ENCODE peak calls at places on chromosomes 2 and 18, in ten cellular contexts. W is upper lobe of right lung, L is A549, Y is endothelial cell, O is brain microvascular endothelial cell, K is astrocyte of the spinal cord, I is heart right ventricle, F is IMR-90, H is psoas muscle, J is GM13977. Q is an unnamed sample.

GRCh38 chr2:145076085-145076484 is 556.2 kb upstream of the ZEB2 start:
- DNase-seq in O (no peak), H (no peak), J (no peak), Y (no peak), W (no peak), K (no peak), F (no peak), L (no peak), I (no peak), Q (no peak)

GRCh38 chr2:120866483-120867140 is 130.9 kb downstream of the GLI2 start:
- DNase-seq in H (peak), W (peak), J (no peak), Y (no peak), F (no peak), O (no peak), K (no peak), L (no peak), I (no peak), Q (no peak)

GRCh38 chr2:188997276-188997675 is 23.1 kb downstream of the COL3A1 start:
- DNase-seq in H (no peak), W (no peak), F (no peak), Y (no peak), K (no peak), J (no peak), O (no peak), I (no peak), L (no peak), Q (no peak)

GRCh38 chr2:223008162-223008561 is 43.8 kb upstream of the KCNE4 start:
- DNase-seq in F (peak), I (peak), O (peak), Y (no peak), W (no peak), H (no peak), J (no peak), K (peak), L (no peak), Q (no peak)

GRCh38 chr2:177393381-177393780 is 808 bp downstream of the AGPS start:
- DNase-seq in Y (no peak), K (peak), F (no peak), W (no peak), J (peak), H (no peak), L (no peak), O (peak), I (no peak), Q (no peak)

GRCh38 chr2:222180619-222181018 is 118.2 kb downstream of the PAX3 start:
- DNase-seq in O (no peak), W (no peak), F (no peak), Y (no peak), I (no peak), J (no peak), K (peak), L (no peak), H (no peak), Q (no peak)

GRCh38 chr2:226794751-226795171 is 4.9 kb downstream of the IRS1 start:
- DNase-seq in K (peak), Y (no peak), H (no peak), O (peak), L (peak), W (no peak), F (peak), I (no peak), J (no peak), Q (no peak)

GRCh38 chr2:101828267-101829017 is 130.9 kb downstream of the MAP4K4 start:
- DNase-seq in I (no peak), J (no peak), K (no peak), H (no peak), F (no peak), O (no peak), L (no peak), W (no peak), Y (no peak), Q (no peak)

GRCh38 chr2:37560863-37561614 is 110.4 kb downstream of the CDC42EP3 start:
- DNase-seq in L (no peak), I (no peak), H (no peak), Y (no peak), O (no peak), K (no peak), W (no peak), F (no peak), J (no peak), Q (no peak)

GRCh38 chr2:113200236-113200635 is 26.5 kb downstream of the PSD4 start:
- DNase-seq in I (no peak), J (no peak), W (peak), K (no peak), H (no peak), O (no peak), L (peak), F (no peak), Y (no peak), Q (no peak)

GRCh38 chr2:138373993-138374408 is 127.6 kb upstream of the SPOPL start:
- DNase-seq in J (peak), W (no peak), K (peak), L (peak), I (no peak), O (peak), F (peak), H (no peak), Y (no peak), Q (peak)

GRCh38 chr2:85221291-85221690 is 88.1 kb downstream of the TCF7L1 start:
- DNase-seq in J (no peak), H (no peak), I (no peak), K (no peak), W (no peak), L (no peak), Y (no peak), O (no peak), F (peak), Q (no peak)

GRCh38 chr18:57784034-57784815 is 18.9 kb downstream of the ATP8B1 start:
- DNase-seq in W (no peak), O (peak), L (no peak), Y (peak), K (peak), F (peak), I (no peak), H (no peak), J (no peak), Q (no peak)

GRCh38 chr18:12416108-12416729 is 8.5 kb downstream of the PRELID3A start:
- DNase-seq in Y (no peak), I (no peak), J (no peak), O (no peak), K (no peak), H (no peak), W (no peak), F (no peak), L (no peak), Q (no peak)

GRCh38 chr2:226477221-226478120 is 322.1 kb downstream of the IRS1 start:
- DNase-seq in H (peak), W (no peak), L (no peak), I (no peak), K (no peak), J (no peak), O (no peak), F (peak), Y (no peak), Q (no peak)

GRCh38 chr18:49486617-49486958 is 446 bp downstream of the C18orf32 start:
- DNase-seq in F (no peak), O (no peak), H (no peak), W (no peak), Y (no peak), K (peak), L (no peak), I (no peak), J (no peak), Q (no peak)

GRCh38 chr2:117801826-117802225 is 12.7 kb upstream of the DDX18 start:
- DNase-seq in Y (no peak), K (no peak), W (no peak), L (no peak), H (no peak), O (no peak), J (no peak), F (peak), I (no peak), Q (no peak)

GRCh38 chr18:25289040-25289631 is 62.8 kb downstream of the ZNF521 start:
- DNase-seq in O (peak), I (no peak), L (peak), K (peak), W (no peak), J (no peak), F (peak), Y (no peak), H (no peak), Q (no peak)

GRCh38 chr18:43068781-43069180 is 46.7 kb downstream of the RIT2 start:
- DNase-seq in K (no peak), I (no peak), H (no peak), Y (no peak), W (no peak), F (no peak), O (no peak), L (no peak), J (no peak), Q (no peak)

GRCh38 chr2:17273066-17273465 is 245.2 kb downstream of the RAD51AP2 start:
- DNase-seq in H (no peak), K (no peak), I (no peak), O (no peak), L (no peak), Y (no peak), W (no peak), F (no peak), J (no peak), Q (no peak)

GRCh38 chr2:1584691-1585485 is 159.4 kb downstream of the PXDN start:
- DNase-seq in K (no peak), J (no peak), O (no peak), Y (no peak), H (no peak), I (no peak), W (peak), F (no peak), L (no peak), Q (no peak)

GRCh38 chr2:38098351-38099095 is 22.6 kb upstream of the CYP1B1 start:
- DNase-seq in L (no peak), K (no peak), H (no peak), J (no peak), O (no peak), Y (no peak), I (no peak), W (no peak), F (no peak), Q (no peak)

GRCh38 chr2:71715951-71716696 is 262.8 kb downstream of the DYSF start:
- DNase-seq in L (no peak), Y (no peak), I (no peak), J (no peak), F (no peak), H (no peak), K (no peak), O (no peak), W (no peak), Q (no peak)

GRCh38 chr2:241767464-241768250 is 9.0 kb upstream of the GAL3ST2 start:
- DNase-seq in L (no peak), J (peak), W (peak), I (peak), Y (no peak), K (no peak), O (no peak), F (no peak), H (no peak), Q (no peak)

GRCh38 chr2:2573658-2574293 is 242.7 kb upstream of the MYT1L start:
- DNase-seq in L (peak), K (peak), Y (no peak), H (peak), O (no peak), W (no peak), J (no peak), F (no peak), I (no peak), Q (no peak)

GRCh38 chr2:182521453-182522427 is 94.9 kb upstream of the PDE1A start:
- DNase-seq in J (no peak), K (no peak), F (no peak), L (no peak), Y (no peak), I (no peak), H (no peak), W (no peak), O (no peak), Q (no peak)

GRCh38 chr18:48605408-48605845 is 66.6 kb downstream of the CTIF start:
- DNase-seq in J (no peak), I (no peak), H (no peak), K (peak), L (peak), W (no peak), Y (peak), F (peak), O (no peak), Q (no peak)

GRCh38 chr2:45415534-45416123 is 195.4 kb downstream of the SRBD1 start:
- DNase-seq in I (no peak), J (no peak), F (no peak), H (no peak), L (no peak), O (no peak), Y (no peak), W (no peak), K (no peak), Q (no peak)

GRCh38 chr18:48693625-48694262 is 154.9 kb downstream of the CTIF start:
- DNase-seq in Y (no peak), F (peak), L (no peak), H (peak), J (no peak), W (no peak), O (peak), K (peak), I (no peak), Q (no peak)

GRCh38 chr2:11389551-11390528 is 45.4 kb upstream of the ROCK2 start:
- DNase-seq in H (no peak), F (peak), O (peak), Y (no peak), L (peak), K (peak), W (no peak), I (no peak), J (no peak), Q (no peak)

GRCh38 chr2:164189851-164190250 is 431.4 kb downstream of the GRB14 start:
- DNase-seq in H (no peak), I (no peak), K (no peak), Y (no peak), O (no peak), L (no peak), F (no peak), J (no peak), W (no peak), Q (no peak)

GRCh38 chr18:77077401-77077800 is 55.2 kb downstream of the MBP start:
- DNase-seq in K (no peak), I (no peak), F (no peak), L (no peak), J (no peak), W (no peak), O (no peak), H (no peak), Y (no peak), Q (no peak)

GRCh38 chr2:237312021-237312755 is 101.8 kb downstream of the COL6A3 start:
- DNase-seq in H (no peak), L (no peak), W (no peak), J (no peak), Y (no peak), O (no peak), K (no peak), I (no peak), F (no peak), Q (no peak)

GRCh38 chr18:45837283-45838070 is 12.0 kb downstream of the SIGLEC15 start:
- DNase-seq in H (peak), L (peak), F (no peak), K (peak), O (no peak), I (peak), Y (peak), W (peak), J (no peak), Q (peak)

GRCh38 chr2:41940715-41941114 is 107.1 kb upstream of the PKDCC start:
- DNase-seq in Y (no peak), K (peak), I (no peak), O (no peak), F (no peak), L (no peak), H (no peak), J (no peak), W (no peak), Q (no peak)

GRCh38 chr18:9081940-9082339 is 20.6 kb upstream of the NDUFV2 start:
- DNase-seq in L (no peak), O (no peak), I (no peak), H (no peak), K (no peak), W (no peak), J (no peak), Y (no peak), F (no peak), Q (no peak)

GRCh38 chr2:96906719-96907404 is 37.0 kb upstream of the SEMA4C start:
- DNase-seq in O (no peak), F (no peak), W (no peak), H (no peak), J (no peak), K (peak), L (no peak), I (peak), Y (no peak), Q (no peak)

GRCh38 chr18:79797518-79798345 is at the start of gene KCNG2:
- DNase-seq in O (no peak), W (peak), H (peak), K (no peak), L (peak), J (peak), Y (peak), F (no peak), I (no peak), Q (peak)
- TF ChIP-seq CTCF in O (no peak), W (peak), H (no peak), K (peak), L (peak), J (peak), Y (no peak), F (peak), I (peak), Q (peak)

GRCh38 chr2:149611100-149611820 is 23.7 kb upstream of the MMADHC start:
- DNase-seq in F (no peak), L (peak), K (no peak), W (no peak), H (no peak), Y (no peak), I (no peak), O (no peak), J (no peak), Q (no peak)
- TF ChIP-seq CTCF in F (no peak), L (no peak), K (peak), W (no peak), H (no peak), Y (no peak), I (no peak), O (peak), J (no peak), Q (no peak)

GRCh38 chr2:56729212-56729611 is 545.4 kb downstream of the CCDC85A start:
- DNase-seq in W (no peak), J (no peak), F (no peak), I (no peak), L (no peak), K (no peak), H (no peak), O (no peak), Y (no peak), Q (no peak)
- TF ChIP-seq CTCF in W (no peak), J (no peak), F (no peak), I (no peak), L (no peak), K (no peak), H (no peak), O (no peak), Y (no peak), Q (no peak)

DNA sequence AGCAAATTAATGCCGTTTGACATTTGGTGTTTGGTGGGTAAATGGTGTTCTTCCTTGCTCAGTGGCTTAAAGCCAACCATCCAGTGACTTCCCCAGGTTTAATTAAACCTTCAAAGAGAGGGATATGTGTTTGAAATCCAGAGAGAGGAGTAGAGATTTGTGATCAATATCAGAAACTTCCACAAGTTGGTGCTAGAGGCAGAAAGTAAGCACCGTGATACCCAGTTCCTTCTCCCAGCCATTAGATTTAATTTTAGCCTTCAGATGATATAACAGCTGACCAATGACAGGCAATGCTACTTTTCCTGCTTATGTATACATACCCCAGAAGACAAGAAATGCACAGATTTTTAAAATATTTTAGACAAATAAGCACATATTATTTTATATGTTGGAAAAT is 398.5 kb downstream of the CDH2 start:
- DNase-seq in H (no peak), F (peak), I (no peak), J (no peak), Y (no peak), W (no peak), L (peak), O (peak), K (peak), Q (no peak)
- TF ChIP-seq CTCF in H (peak), F (peak), I (peak), J (no peak), Y (no peak), W (no peak), L (peak), O (peak), K (peak), Q (peak)

GRCh38 chr2:197454923-197455322 is 1.6 kb downstream of the COQ10B start:
- DNase-seq in W (no peak), I (no peak), J (no peak), K (no peak), O (no peak), H (no peak), F (no peak), L (no peak), Y (no peak), Q (no peak)
- TF ChIP-seq CTCF in W (no peak), I (no peak), J (no peak), K (no peak), O (no peak), H (no peak), F (no peak), L (no peak), Y (no peak), Q (no peak)

GRCh38 chr18:5305835-5306234 is 10.3 kb upstream of the ZBTB14 start:
- DNase-seq in Y (no peak), I (no peak), F (no peak), O (no peak), H (no peak), J (no peak), K (no peak), W (no peak), L (no peak), Q (no peak)

GRCh38 chr18:5309888-5310470 is 14.5 kb upstream of the ZBTB14 start:
- DNase-seq in L (no peak), Y (no peak), O (no peak), K (no peak), F (no peak), H (no peak), W (no peak), I (no peak), J (peak), Q (peak)

GRCh38 chr18:5303636-5304035 is 8.1 kb upstream of the ZBTB14 start:
- DNase-seq in I (no peak), H (no peak), J (no peak), K (no peak), F (no peak), W (no peak), L (no peak), Y (no peak), O (no peak), Q (no peak)

GRCh38 chr18:5302606-5303005 is 7.1 kb upstream of the ZBTB14 start:
- DNase-seq in K (no peak), F (no peak), O (no peak), I (no peak), J (no peak), H (no peak), Y (no peak), W (no peak), L (no peak), Q (no peak)

GRCh38 chr18:5304232-5304631 is 8.7 kb upstream of the ZBTB14 start:
- DNase-seq in H (no peak), L (no peak), Y (no peak), W (no peak), O (no peak), I (no peak), J (no peak), K (no peak), F (no peak), Q (no peak)
- TF ChIP-seq CTCF in H (no peak), L (no peak), Y (no peak), W (no peak), O (no peak), I (no peak), J (no peak), K (no peak), F (no peak), Q (no peak)

GRCh38 chr2:157574165-157574564 is 54.5 kb downstream of the ACVR1C start:
- DNase-seq in W (no peak), O (no peak), Y (no peak), K (no peak), F (no peak), H (no peak), I (no peak), L (no peak), J (no peak), Q (no peak)

DNA sequence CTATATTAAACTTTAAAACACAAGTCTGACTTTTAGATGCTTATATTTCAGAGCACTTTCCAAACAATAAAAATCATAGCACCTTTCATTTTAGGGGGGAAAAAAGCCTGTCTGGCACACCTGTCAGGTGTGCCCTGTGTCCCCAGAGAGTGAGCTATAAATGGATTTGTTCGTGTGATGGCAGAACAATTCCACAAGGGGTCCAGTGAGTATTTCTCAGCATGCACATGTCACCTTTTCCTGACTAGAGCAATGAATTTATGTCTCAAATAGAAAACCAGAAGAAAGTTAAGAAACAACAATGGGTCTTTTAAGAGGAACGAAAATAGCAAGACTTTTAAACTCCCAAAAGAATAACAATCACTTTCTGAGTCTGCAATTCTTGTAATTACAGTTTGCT is 55.9 kb downstream of the ACVR1C start:
- DNase-seq in H (no peak), I (no peak), J (peak), F (no peak), Y (no peak), K (no peak), O (no peak), L (peak), W (no peak), Q (no peak)
- TF ChIP-seq CTCF in H (no peak), I (no peak), J (no peak), F (no peak), Y (peak), K (peak), O (peak), L (peak), W (peak), Q (no peak)

Q was measured in GM13976.